ENCODE peak calls at places on chromosomes 4 and X, in four cellular contexts. F is activated gamma-delta T cell; Q is Calu3; Y is activated CD8-positive, alpha-beta memory T cell treated with anti-CD3 and anti-CD28 coated beads, Interleukin-2, amount 10 ng/mL, durations not matched to agents 7 days and 5 days. E is an unnamed sample.

GRCh38 chr4:19678763-19679162 is 572.9 kb upstream of the SLIT2 start:
- DNase-seq in Y (no peak), Q (no peak), F (no peak), E (no peak)

GRCh38 chr4:77152421-77152820 is 4.6 kb upstream of the CCNG2 start:
- DNase-seq in Q (peak), F (no peak), Y (no peak), E (no peak)

GRCh38 chr4:107578321-107578720 is 141.7 kb downstream of the PAPSS1 start:
- DNase-seq in F (no peak), Y (no peak), Q (no peak), E (no peak)

GRCh38 chr4:113943085-113943484 is 36.4 kb downstream of the ARSJ start:
- DNase-seq in F (no peak), Q (no peak), Y (no peak), E (no peak)

GRCh38 chr4:55312491-55313101 is 33.4 kb upstream of the SRD5A3 start:
- DNase-seq in Q (peak), F (no peak), Y (peak), E (no peak)

GRCh38 chr4:41832961-41833360 is 84.4 kb upstream of the PHOX2B start:
- DNase-seq in Q (no peak), F (no peak), Y (no peak), E (no peak)

GRCh38 chrX:150570512-150570911 is 2.1 kb downstream of the MTM1 start:
- DNase-seq in Q (no peak), Y (no peak), F (no peak), E (peak)

GRCh38 chrX:107676559-107677378 is 48.5 kb downstream of the PRPS1 start:
- DNase-seq in Y (peak), Q (peak), F (peak), E (no peak)

GRCh38 chr4:8260656-8261111 is 8.9 kb upstream of the HTRA3 start:
- DNase-seq in F (no peak), Y (no peak), Q (no peak), E (no peak)

GRCh38 chrX:132837126-132837525 is 121.3 kb downstream of the HS6ST2 start:
- DNase-seq in Q (peak), Y (no peak), F (no peak), E (no peak)

GRCh38 chr4:78293841-78294301 is 236.7 kb downstream of the FRAS1 start:
- DNase-seq in Q (peak), Y (no peak), F (no peak), E (no peak)

E was measured in HuH-7.